ENCODE peak calls at places on chromosomes 4 and X, in ten cellular contexts. One of them, this sample, is unnamed.

GRCh38 chrX:133544105-133544504 is 128.8 kb upstream of the GPC4 start:
- DNase-seq in stomach: no peak
- DNase-seq in mucosa of descending colon: no peak
- DNase-seq in breast epithelium: no peak
- DNase-seq in H9: no peak
- DNase-seq in AG10803: peak
- DNase-seq in K562: no peak
- DNase-seq in bronchial epithelial cell: peak
- DNase-seq in tibial nerve: no peak
- DNase-seq in CD4-positive, alpha-beta T cell: no peak
- DNase-seq in this sample: no peak

GRCh38 chr4:143019351-143019750 is 165.4 kb upstream of the USP38 start:
- DNase-seq in stomach: no peak
- DNase-seq in mucosa of descending colon: no peak
- DNase-seq in breast epithelium: no peak
- DNase-seq in H9: no peak
- DNase-seq in AG10803: no peak
- DNase-seq in K562: no peak
- DNase-seq in bronchial epithelial cell: no peak
- DNase-seq in tibial nerve: no peak
- DNase-seq in CD4-positive, alpha-beta T cell: no peak
- DNase-seq in this sample: no peak

GRCh38 chr4:94127707-94128328 is 79.8 kb upstream of the SMARCAD1 start:
- DNase-seq in stomach: no peak
- DNase-seq in mucosa of descending colon: no peak
- DNase-seq in breast epithelium: no peak
- DNase-seq in H9: no peak
- DNase-seq in AG10803: peak
- DNase-seq in K562: peak
- DNase-seq in bronchial epithelial cell: peak
- DNase-seq in tibial nerve: no peak
- DNase-seq in CD4-positive, alpha-beta T cell: no peak
- DNase-seq in this sample: no peak

GRCh38 chr4:156774422-156774821 is 197.2 kb downstream of the PDGFC start:
- DNase-seq in stomach: no peak
- DNase-seq in mucosa of descending colon: no peak
- DNase-seq in breast epithelium: no peak
- DNase-seq in H9: no peak
- DNase-seq in AG10803: peak
- DNase-seq in K562: no peak
- DNase-seq in bronchial epithelial cell: peak
- DNase-seq in tibial nerve: no peak
- DNase-seq in CD4-positive, alpha-beta T cell: no peak
- DNase-seq in this sample: no peak

GRCh38 chrX:1034717-1035116 is 177.7 kb downstream of the CRLF2 start:
- DNase-seq in stomach: no peak
- DNase-seq in mucosa of descending colon: no peak
- DNase-seq in breast epithelium: no peak
- DNase-seq in H9: no peak
- DNase-seq in AG10803: no peak
- DNase-seq in K562: no peak
- DNase-seq in bronchial epithelial cell: no peak
- DNase-seq in tibial nerve: no peak
- DNase-seq in CD4-positive, alpha-beta T cell: no peak
- DNase-seq in this sample: no peak

GRCh38 chr4:112648263-112649054 is 11.5 kb downstream of the LARP7 start:
- DNase-seq in stomach: no peak
- DNase-seq in mucosa of descending colon: no peak
- DNase-seq in breast epithelium: no peak
- DNase-seq in H9: peak
- DNase-seq in AG10803: no peak
- DNase-seq in K562: no peak
- DNase-seq in bronchial epithelial cell: no peak
- DNase-seq in tibial nerve: no peak
- DNase-seq in CD4-positive, alpha-beta T cell: no peak
- DNase-seq in this sample: no peak

GRCh38 chrX:17046478-17047097 is 100.1 kb downstream of the REPS2 start:
- DNase-seq in stomach: peak
- DNase-seq in mucosa of descending colon: peak
- DNase-seq in breast epithelium: no peak
- DNase-seq in H9: peak
- DNase-seq in AG10803: peak
- DNase-seq in K562: peak
- DNase-seq in bronchial epithelial cell: peak
- DNase-seq in tibial nerve: peak
- DNase-seq in CD4-positive, alpha-beta T cell: peak
- DNase-seq in this sample: peak

GRCh38 chr4:25088342-25088952 is 57.7 kb upstream of the LGI2 start:
- DNase-seq in stomach: no peak
- DNase-seq in mucosa of descending colon: no peak
- DNase-seq in breast epithelium: no peak
- DNase-seq in H9: no peak
- DNase-seq in AG10803: peak
- DNase-seq in K562: peak
- DNase-seq in bronchial epithelial cell: no peak
- DNase-seq in tibial nerve: no peak
- DNase-seq in CD4-positive, alpha-beta T cell: no peak
- DNase-seq in this sample: no peak

GRCh38 chr4:126106658-126107057 is 791.9 kb downstream of the FAT4 start:
- DNase-seq in stomach: no peak
- DNase-seq in mucosa of descending colon: no peak
- DNase-seq in breast epithelium: no peak
- DNase-seq in H9: peak
- DNase-seq in AG10803: peak
- DNase-seq in K562: peak
- DNase-seq in bronchial epithelial cell: peak
- DNase-seq in tibial nerve: no peak
- DNase-seq in CD4-positive, alpha-beta T cell: no peak
- DNase-seq in this sample: no peak

GRCh38 chr4:3223346-3223745 is 25.6 kb upstream of the MSANTD1 start:
- DNase-seq in stomach: no peak
- DNase-seq in mucosa of descending colon: no peak
- DNase-seq in breast epithelium: no peak
- DNase-seq in H9: no peak
- DNase-seq in AG10803: no peak
- DNase-seq in K562: no peak
- DNase-seq in bronchial epithelial cell: no peak
- DNase-seq in tibial nerve: no peak
- DNase-seq in CD4-positive, alpha-beta T cell: no peak
- DNase-seq in this sample: no peak

GRCh38 chrX:41863343-41864203 is 59.8 kb downstream of the CASK start:
- DNase-seq in stomach: no peak
- DNase-seq in mucosa of descending colon: no peak
- DNase-seq in breast epithelium: no peak
- DNase-seq in H9: no peak
- DNase-seq in AG10803: no peak
- DNase-seq in K562: no peak
- DNase-seq in bronchial epithelial cell: no peak
- DNase-seq in tibial nerve: no peak
- DNase-seq in CD4-positive, alpha-beta T cell: no peak
- DNase-seq in this sample: no peak
- TF ChIP-seq CTCF in stomach: no peak
- TF ChIP-seq CTCF in mucosa of descending colon: no peak
- TF ChIP-seq CTCF in breast epithelium: no peak
- TF ChIP-seq CTCF in H9: peak
- TF ChIP-seq CTCF in AG10803: no peak
- TF ChIP-seq CTCF in K562: no peak
- TF ChIP-seq CTCF in bronchial epithelial cell: no peak
- TF ChIP-seq CTCF in tibial nerve: no peak
- TF ChIP-seq CTCF in CD4-positive, alpha-beta T cell: no peak
- TF ChIP-seq CTCF in this sample: no peak

GRCh38 chrX:155028192-155028591 is 1.5 kb downstream of the FUNDC2 start:
- DNase-seq in stomach: no peak
- DNase-seq in mucosa of descending colon: no peak
- DNase-seq in breast epithelium: no peak
- DNase-seq in H9: no peak
- DNase-seq in AG10803: no peak
- DNase-seq in K562: no peak
- DNase-seq in bronchial epithelial cell: no peak
- DNase-seq in tibial nerve: no peak
- DNase-seq in CD4-positive, alpha-beta T cell: no peak
- DNase-seq in this sample: no peak
- TF ChIP-seq CTCF in stomach: no peak
- TF ChIP-seq CTCF in mucosa of descending colon: no peak
- TF ChIP-seq CTCF in breast epithelium: no peak
- TF ChIP-seq CTCF in H9: no peak
- TF ChIP-seq CTCF in AG10803: no peak
- TF ChIP-seq CTCF in K562: peak
- TF ChIP-seq CTCF in bronchial epithelial cell: no peak
- TF ChIP-seq CTCF in tibial nerve: no peak
- TF ChIP-seq CTCF in CD4-positive, alpha-beta T cell: no peak
- TF ChIP-seq CTCF in this sample: no peak

GRCh38 chr4:120841580-120841979 is 80.9 kb downstream of the PRDM5 start:
- DNase-seq in stomach: no peak
- DNase-seq in mucosa of descending colon: no peak
- DNase-seq in breast epithelium: no peak
- DNase-seq in H9: no peak
- DNase-seq in AG10803: peak
- DNase-seq in K562: no peak
- DNase-seq in bronchial epithelial cell: no peak
- DNase-seq in tibial nerve: no peak
- DNase-seq in CD4-positive, alpha-beta T cell: no peak
- DNase-seq in this sample: no peak

GRCh38 chr4:120842046-120842445 is 80.5 kb downstream of the PRDM5 start:
- DNase-seq in stomach: no peak
- DNase-seq in mucosa of descending colon: no peak
- DNase-seq in breast epithelium: no peak
- DNase-seq in H9: no peak
- DNase-seq in AG10803: peak
- DNase-seq in K562: no peak
- DNase-seq in bronchial epithelial cell: no peak
- DNase-seq in tibial nerve: no peak
- DNase-seq in CD4-positive, alpha-beta T cell: no peak
- DNase-seq in this sample: no peak

GRCh38 chr4:120844528-120844921 is 78.0 kb downstream of the PRDM5 start:
- DNase-seq in stomach: no peak
- DNase-seq in mucosa of descending colon: no peak
- DNase-seq in breast epithelium: no peak
- DNase-seq in H9: no peak
- DNase-seq in AG10803: no peak
- DNase-seq in K562: no peak
- DNase-seq in bronchial epithelial cell: no peak
- DNase-seq in tibial nerve: no peak
- DNase-seq in CD4-positive, alpha-beta T cell: no peak
- DNase-seq in this sample: no peak

GRCh38 chr4:120847019-120847582 is 75.4 kb downstream of the PRDM5 start:
- DNase-seq in stomach: no peak
- DNase-seq in mucosa of descending colon: no peak
- DNase-seq in breast epithelium: no peak
- DNase-seq in H9: no peak
- DNase-seq in AG10803: no peak
- DNase-seq in K562: no peak
- DNase-seq in bronchial epithelial cell: no peak
- DNase-seq in tibial nerve: no peak
- DNase-seq in CD4-positive, alpha-beta T cell: no peak
- DNase-seq in this sample: no peak

DNA sequence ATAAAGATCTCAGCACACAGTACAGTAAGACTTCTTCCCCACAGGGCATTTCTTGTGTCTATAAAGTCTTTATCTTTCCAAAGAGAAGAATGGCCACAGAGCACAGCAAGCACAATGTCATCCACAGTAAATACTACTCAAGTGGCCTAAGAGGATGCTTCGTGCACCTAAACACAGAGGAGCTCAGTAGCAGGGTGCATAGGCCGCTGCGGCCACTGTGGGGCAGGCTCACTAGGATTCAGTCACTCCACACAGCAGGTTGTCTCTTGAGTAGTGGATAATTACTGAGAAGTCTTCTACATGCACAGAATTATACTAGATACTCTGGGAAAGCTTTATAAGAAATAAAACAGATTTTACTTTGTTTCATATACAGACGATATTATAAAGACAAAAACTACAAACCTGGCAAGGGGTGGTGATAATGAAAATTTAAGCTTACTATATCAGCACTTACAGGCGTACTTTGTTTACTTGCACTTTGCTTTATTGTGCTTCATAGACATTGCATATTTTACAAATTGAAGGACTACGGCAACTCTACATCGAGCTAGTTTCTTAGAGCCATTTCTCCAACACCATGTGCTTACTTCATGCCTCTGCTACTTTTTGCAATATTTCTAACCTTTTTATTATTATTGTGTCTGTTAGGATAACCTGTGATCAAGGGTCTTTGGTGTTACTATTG is 78.5 kb downstream of the PRDM5 start:
- DNase-seq in stomach: no peak
- DNase-seq in mucosa of descending colon: peak
- DNase-seq in breast epithelium: no peak
- DNase-seq in H9: peak
- DNase-seq in AG10803: no peak
- DNase-seq in K562: no peak
- DNase-seq in bronchial epithelial cell: no peak
- DNase-seq in tibial nerve: no peak
- DNase-seq in CD4-positive, alpha-beta T cell: no peak
- DNase-seq in this sample: no peak
- TF ChIP-seq CTCF in stomach: no peak
- TF ChIP-seq CTCF in mucosa of descending colon: peak
- TF ChIP-seq CTCF in breast epithelium: no peak
- TF ChIP-seq CTCF in H9: peak
- TF ChIP-seq CTCF in AG10803: peak
- TF ChIP-seq CTCF in K562: no peak
- TF ChIP-seq CTCF in bronchial epithelial cell: no peak
- TF ChIP-seq CTCF in tibial nerve: peak
- TF ChIP-seq CTCF in CD4-positive, alpha-beta T cell: no peak
- TF ChIP-seq CTCF in this sample: peak

GRCh38 chrX:87582453-87582852 is 64.9 kb downstream of the KLHL4 start:
- DNase-seq in stomach: no peak
- DNase-seq in mucosa of descending colon: no peak
- DNase-seq in breast epithelium: no peak
- DNase-seq in H9: no peak
- DNase-seq in AG10803: no peak
- DNase-seq in K562: no peak
- DNase-seq in bronchial epithelial cell: no peak
- DNase-seq in tibial nerve: no peak
- DNase-seq in CD4-positive, alpha-beta T cell: no peak
- DNase-seq in this sample: no peak

GRCh38 chrX:87580862-87581261 is 63.3 kb downstream of the KLHL4 start:
- DNase-seq in stomach: no peak
- DNase-seq in mucosa of descending colon: no peak
- DNase-seq in breast epithelium: no peak
- DNase-seq in H9: no peak
- DNase-seq in AG10803: no peak
- DNase-seq in K562: no peak
- DNase-seq in bronchial epithelial cell: no peak
- DNase-seq in tibial nerve: no peak
- DNase-seq in CD4-positive, alpha-beta T cell: no peak
- DNase-seq in this sample: no peak

GRCh38 chrX:87583679-87584078 is 66.1 kb downstream of the KLHL4 start:
- DNase-seq in stomach: peak
- DNase-seq in mucosa of descending colon: no peak
- DNase-seq in breast epithelium: no peak
- DNase-seq in H9: peak
- DNase-seq in AG10803: no peak
- DNase-seq in K562: no peak
- DNase-seq in bronchial epithelial cell: no peak
- DNase-seq in tibial nerve: no peak
- DNase-seq in CD4-positive, alpha-beta T cell: no peak
- DNase-seq in this sample: no peak

DNA sequence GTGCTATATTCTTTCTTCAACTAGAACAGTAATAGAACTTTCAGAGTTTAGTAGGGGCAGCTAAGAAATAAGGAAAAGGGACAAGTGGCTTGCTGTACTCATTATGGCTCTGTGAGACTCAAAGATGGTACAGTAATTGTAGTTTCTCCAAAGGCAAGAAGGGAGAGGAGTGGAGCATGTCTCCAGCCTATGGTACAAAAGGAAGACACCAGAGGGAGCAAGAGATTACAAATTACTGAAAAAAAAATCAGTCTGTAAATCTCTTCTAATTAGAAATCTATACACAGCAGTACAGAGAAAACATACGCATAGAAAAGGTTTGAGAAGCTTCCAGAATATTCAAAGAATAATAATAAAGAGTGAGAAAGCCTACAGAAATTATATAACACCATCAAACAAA is 61.4 kb downstream of the KLHL4 start:
- DNase-seq in stomach: no peak
- DNase-seq in mucosa of descending colon: no peak
- DNase-seq in breast epithelium: no peak
- DNase-seq in H9: no peak
- DNase-seq in AG10803: no peak
- DNase-seq in K562: no peak
- DNase-seq in bronchial epithelial cell: no peak
- DNase-seq in tibial nerve: no peak
- DNase-seq in CD4-positive, alpha-beta T cell: no peak
- DNase-seq in this sample: no peak
- TF ChIP-seq CTCF in stomach: no peak
- TF ChIP-seq CTCF in mucosa of descending colon: no peak
- TF ChIP-seq CTCF in breast epithelium: no peak
- TF ChIP-seq CTCF in H9: peak
- TF ChIP-seq CTCF in AG10803: no peak
- TF ChIP-seq CTCF in K562: peak
- TF ChIP-seq CTCF in bronchial epithelial cell: no peak
- TF ChIP-seq CTCF in tibial nerve: no peak
- TF ChIP-seq CTCF in CD4-positive, alpha-beta T cell: no peak
- TF ChIP-seq CTCF in this sample: no peak